ENCODE peak calls at places on chromosomes 1 and 21, in six cellular contexts. T is body of pancreas; S is A549; B is CD8-positive, alpha-beta T cell; L is OCI-LY7; O is NT2/D1. Y is an unnamed sample. For H3K4me1, the result is how much of the 10 kb centered on the place peaks cover.

GRCh38 chr21:19011448-19011847 is 607.9 kb upstream of the TMPRSS15 start:
- DNase-seq in S (no peak), L (no peak), T (no peak), B (no peak), O (no peak), Y (no peak)

GRCh38 chr1:65279092-65279448 is 30.3 kb upstream of the DNAJC6 start:
- DNase-seq in S (no peak), L (peak), B (no peak), O (no peak), T (no peak), Y (peak)

GRCh38 chr1:65310078-65310587 is 790 bp downstream of the DNAJC6 start:
- DNase-seq in L (no peak), O (peak), T (peak), S (no peak), B (no peak), Y (peak)

GRCh38 chr1:205748398-205749093 is 1.4 kb downstream of the NUCKS1 start:
- DNase-seq in S (no peak), T (peak), O (no peak), L (peak), B (no peak), Y (peak)

GRCh38 chr1:116457944-116458343 is 84.9 kb downstream of the ATP1A1 start:
- DNase-seq in L (no peak), O (no peak), S (no peak), T (no peak), B (no peak), Y (no peak)

GRCh38 chr1:211488641-211489040 is 3.3 kb downstream of the RD3 start:
- DNase-seq in T (no peak), O (no peak), S (no peak), L (no peak), B (no peak), Y (no peak)

GRCh38 chr1:59516881-59517280 is 220.0 kb downstream of the FGGY start:
- DNase-seq in B (no peak), S (no peak), T (peak), L (no peak), O (no peak), Y (no peak)

GRCh38 chr1:145997156-145998023 is 1.0 kb upstream of the TXNIP start:
- DNase-seq in B (peak), S (no peak), T (peak), O (no peak), L (peak), Y (peak)

GRCh38 chr1:207022996-207023679 is 9.4 kb downstream of the C1orf116 start:
- DNase-seq in S (no peak), T (no peak), O (no peak), L (no peak), B (no peak), Y (no peak)

GRCh38 chr1:9825101-9826074 is 1.6 kb upstream of the CLSTN1 start:
- DNase-seq in L (no peak), B (peak), T (peak), O (peak), S (peak), Y (peak)

GRCh38 chr1:185017338-185017737 is 28.0 kb upstream of the RNF2 start:
- DNase-seq in S (peak), B (no peak), L (no peak), T (peak), O (no peak), Y (no peak)

GRCh38 chr1:53956308-53957168 is 10.4 kb downstream of the LRRC42 start:
- DNase-seq in L (no peak), O (no peak), B (no peak), S (no peak), T (no peak), Y (no peak)

GRCh38 chr1:66539491-66539890 is 5.5 kb downstream of the SGIP1 start:
- DNase-seq in T (no peak), S (no peak), O (no peak), L (no peak), B (no peak), Y (peak)

GRCh38 chr1:63010898-63011660 is 227.1 kb downstream of the ATG4C start:
- DNase-seq in L (no peak), B (no peak), T (no peak), O (no peak), S (no peak), Y (no peak)

GRCh38 chr21:41597227-41597626 is 89.3 kb upstream of the TMPRSS2 start:
- DNase-seq in O (no peak), L (no peak), T (no peak), S (no peak), B (no peak), Y (no peak)

GRCh38 chr21:41596241-41596925 is 88.4 kb upstream of the TMPRSS2 start:
- DNase-seq in O (no peak), T (no peak), S (no peak), B (no peak), L (no peak), Y (no peak)

GRCh38 chr21:41598561-41599511 is 90.9 kb upstream of the TMPRSS2 start:
- DNase-seq in O (no peak), S (no peak), L (peak), B (peak), T (peak), Y (no peak)

GRCh38 chr21:41600116-41600515 is 92.2 kb upstream of the TMPRSS2 start:
- DNase-seq in L (no peak), S (no peak), T (no peak), B (peak), O (no peak), Y (no peak)

DNA sequence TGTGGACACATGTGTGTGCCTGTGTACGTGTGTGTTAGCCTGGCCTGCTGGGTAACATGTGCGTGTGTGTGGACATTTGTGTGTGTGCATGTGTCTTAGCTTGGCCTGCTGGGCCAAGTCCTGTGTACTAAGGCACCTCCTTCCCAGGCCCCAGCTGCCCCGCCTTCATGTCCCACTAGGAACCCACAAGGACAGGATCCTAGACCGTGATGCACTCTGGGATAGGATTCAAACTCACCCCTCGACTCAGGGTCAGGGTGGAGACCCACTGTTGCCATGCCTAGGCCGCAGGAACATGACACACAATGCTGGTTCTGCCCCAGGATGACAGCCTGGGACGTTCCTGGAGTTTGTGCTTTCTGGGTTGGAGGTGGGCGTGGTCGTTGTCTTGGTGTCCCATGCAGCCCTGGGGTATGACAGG is 89.9 kb upstream of the TMPRSS2 start:
- DNase-seq in S (no peak), T (no peak), O (no peak), L (no peak), B (peak), Y (no peak)
- H3K4me1 ChIP-seq in S (under half), T (under half), O (under half), L (under half), B (under half), Y (under half)

GRCh38 chr1:230507671-230508407 is 81.7 kb upstream of the PGBD5 start:
- DNase-seq in O (no peak), B (no peak), T (peak), L (peak), S (no peak), Y (no peak)
- H3K4me1 ChIP-seq in O (under half), B (under half), T (under half), L (under half), S (under half), Y (under half)

DNA sequence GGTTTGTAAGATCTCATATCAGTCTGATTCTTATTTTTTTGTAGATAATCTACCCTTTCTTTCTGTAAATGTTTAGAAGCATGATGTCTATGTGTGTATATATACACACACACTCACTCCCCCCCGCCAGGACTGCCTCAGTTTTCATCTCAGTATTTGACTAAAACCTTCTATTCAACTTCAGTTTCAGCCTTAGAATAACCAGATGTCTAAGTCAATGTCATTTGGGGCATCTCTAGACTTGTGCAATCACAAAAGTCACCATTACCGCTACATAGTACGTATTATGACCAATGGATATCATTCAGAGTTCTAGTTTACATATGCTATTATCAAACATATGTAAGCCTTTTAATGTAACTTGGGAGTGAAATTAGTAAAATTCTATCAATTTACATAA is 53.3 kb upstream of the BOLA1 start:
- DNase-seq in B (no peak), L (peak), O (no peak), S (no peak), T (no peak), Y (no peak)
- H3K4me1 ChIP-seq in B (under half), L (under half), O (under half), S (half or more), T (under half), Y (under half)

DNA sequence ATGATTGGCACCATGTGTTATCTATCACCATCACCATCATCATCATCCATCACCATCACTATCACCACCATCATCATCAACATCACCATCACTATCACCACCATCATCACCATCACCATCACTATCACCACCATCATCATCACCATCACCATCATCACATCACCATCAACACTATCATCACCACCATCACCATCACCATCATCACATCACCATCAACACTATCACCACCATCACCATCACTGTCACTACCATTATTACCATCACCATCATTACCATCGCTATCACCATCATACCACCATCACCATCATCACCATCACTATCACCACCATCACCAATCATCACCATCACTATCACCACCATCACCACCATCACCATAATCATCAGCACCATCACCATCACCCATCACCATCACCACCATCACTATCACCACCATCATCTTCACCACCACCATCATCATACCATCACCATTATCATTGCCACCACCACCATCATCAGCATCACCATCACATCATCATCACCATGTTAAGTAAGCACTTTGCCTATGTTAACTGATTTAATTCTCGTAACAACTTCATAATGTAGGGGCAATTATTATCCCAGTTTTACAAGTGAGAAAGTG is 112.8 kb downstream of the LIPI start:
- DNase-seq in B (no peak), T (no peak), S (no peak), L (no peak), O (no peak), Y (no peak)
- H3K4me1 ChIP-seq in B (under half), T (under half), S (under half), L (under half), O (under half), Y (under half)

GRCh38 chr21:24450119-24450518 is 1157.2 kb downstream of the MRPL39 start:
- DNase-seq in O (no peak), L (no peak), B (no peak), S (no peak), T (no peak), Y (no peak)
- H3K4me1 ChIP-seq in O (under half), L (under half), B (under half), S (under half), T (under half), Y (under half)

GRCh38 chr1:228144213-228145049 is 4.4 kb downstream of the GUK1 start:
- DNase-seq in L (no peak), T (no peak), S (no peak), O (no peak), B (peak), Y (no peak)
- H3K4me1 ChIP-seq in L (under half), T (under half), S (under half), O (under half), B (under half), Y (under half)

DNA sequence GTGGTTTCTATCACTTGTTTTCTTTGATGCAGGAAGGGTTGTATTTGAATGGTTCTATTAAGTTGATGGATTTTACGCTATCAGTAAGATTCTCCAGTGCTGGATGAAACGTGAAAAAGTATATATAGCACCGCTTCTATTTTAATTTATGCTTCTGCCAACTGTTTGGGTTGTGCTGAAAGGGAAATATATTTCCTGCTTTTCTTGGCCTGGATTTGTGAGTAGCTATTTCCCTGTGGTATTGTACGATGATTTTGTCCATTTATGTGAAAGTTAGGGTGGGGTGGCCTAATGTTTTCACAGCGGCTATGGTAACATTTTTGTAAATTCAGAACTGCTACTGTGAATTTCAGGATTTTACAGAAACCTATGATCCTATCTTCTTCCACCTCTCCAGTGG is 322 bp downstream of the C1orf162 start:
- DNase-seq in B (no peak), L (no peak), T (no peak), O (no peak), S (no peak), Y (no peak)
- H3K4me1 ChIP-seq in B (half or more), L (under half), T (under half), O (under half), S (under half), Y (under half)

DNA sequence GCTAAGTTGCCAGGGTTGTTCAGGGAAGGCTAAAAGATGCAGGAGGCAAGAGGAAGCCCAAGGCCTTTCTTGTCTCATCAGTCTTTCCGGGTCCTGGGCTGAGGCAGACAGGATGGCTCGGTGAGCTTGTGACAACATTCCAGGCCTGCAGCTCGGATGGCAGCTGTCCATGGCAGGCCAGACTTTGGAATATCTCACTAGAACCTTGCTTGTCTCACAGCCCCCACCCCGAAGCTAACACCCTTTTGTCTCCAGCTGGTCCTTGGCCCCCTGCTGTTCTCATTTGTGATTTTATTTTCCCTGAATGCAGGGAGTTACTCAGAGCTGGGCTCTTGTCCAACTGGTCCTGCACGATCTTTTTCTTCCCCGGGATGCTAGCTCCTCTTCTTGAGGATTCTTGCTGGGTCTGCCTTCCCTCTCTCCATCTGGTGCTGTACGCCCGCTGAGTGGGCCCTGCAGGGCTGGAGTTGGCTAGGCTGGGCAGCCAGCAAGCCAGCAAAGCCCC is 477.2 kb upstream of the CAMK1G start:
- DNase-seq in O (peak), B (no peak), S (no peak), T (no peak), L (no peak), Y (peak)
- H3K4me1 ChIP-seq in O (under half), B (under half), S (under half), T (under half), L (under half), Y (under half)